ENCODE peak calls at places on chromosomes 12 and 14, in seven cellular contexts. One of them, this sample, is unnamed.

GRCh38 chr12:123849517-123849916 is 87.4 kb downstream of the DNAH10 start:
- DNase-seq in cardiac fibroblast: no peak
- DNase-seq in fibroblast of mammary gland: no peak
- DNase-seq in AG04450: no peak
- DNase-seq in dorsolateral prefrontal cortex: no peak
- DNase-seq in tibial nerve: no peak
- DNase-seq in tibial artery: no peak
- DNase-seq in this sample: no peak

GRCh38 chr12:103839103-103839502 is 1.9 kb downstream of the NT5DC3 start:
- DNase-seq in tibial nerve: no peak
- DNase-seq in fibroblast of mammary gland: no peak
- DNase-seq in tibial artery: no peak
- DNase-seq in dorsolateral prefrontal cortex: no peak
- DNase-seq in AG04450: no peak
- DNase-seq in cardiac fibroblast: peak; percentile 26
- DNase-seq in this sample: no peak

GRCh38 chr14:93369393-93370266 is 22.6 kb downstream of the COX8C start:
- DNase-seq in tibial artery: no peak
- DNase-seq in tibial nerve: no peak
- DNase-seq in AG04450: no peak
- DNase-seq in dorsolateral prefrontal cortex: no peak
- DNase-seq in cardiac fibroblast: no peak
- DNase-seq in fibroblast of mammary gland: no peak
- DNase-seq in this sample: no peak

GRCh38 chr12:52052471-52053186 is 1.4 kb downstream of the NR4A1 start:
- DNase-seq in AG04450: no peak
- DNase-seq in cardiac fibroblast: peak; percentile 74
- DNase-seq in tibial artery: no peak
- DNase-seq in dorsolateral prefrontal cortex: no peak
- DNase-seq in fibroblast of mammary gland: no peak
- DNase-seq in tibial nerve: no peak
- DNase-seq in this sample: no peak

GRCh38 chr14:86296173-86296572 is 766.2 kb downstream of the FLRT2 start:
- DNase-seq in cardiac fibroblast: peak; percentile 85
- DNase-seq in AG04450: peak; percentile 39
- DNase-seq in dorsolateral prefrontal cortex: no peak
- DNase-seq in tibial nerve: no peak
- DNase-seq in fibroblast of mammary gland: peak; percentile 5
- DNase-seq in tibial artery: no peak
- DNase-seq in this sample: peak; percentile 83

GRCh38 chr12:129753596-129753995 is 150.2 kb downstream of the TMEM132D start:
- DNase-seq in cardiac fibroblast: peak; percentile 8
- DNase-seq in AG04450: no peak
- DNase-seq in tibial nerve: no peak
- DNase-seq in dorsolateral prefrontal cortex: no peak
- DNase-seq in tibial artery: no peak
- DNase-seq in fibroblast of mammary gland: no peak
- DNase-seq in this sample: peak; percentile 28

GRCh38 chr12:62588916-62589315 is 122.3 kb downstream of the MON2 start:
- DNase-seq in dorsolateral prefrontal cortex: no peak
- DNase-seq in fibroblast of mammary gland: peak; percentile 23
- DNase-seq in tibial artery: no peak
- DNase-seq in cardiac fibroblast: no peak
- DNase-seq in AG04450: peak; percentile 4
- DNase-seq in tibial nerve: no peak
- DNase-seq in this sample: no peak

GRCh38 chr14:102419276-102419675 is 56.5 kb downstream of the TECPR2 start:
- DNase-seq in tibial artery: no peak
- DNase-seq in dorsolateral prefrontal cortex: no peak
- DNase-seq in fibroblast of mammary gland: no peak
- DNase-seq in AG04450: no peak
- DNase-seq in cardiac fibroblast: no peak
- DNase-seq in tibial nerve: no peak
- DNase-seq in this sample: no peak

GRCh38 chr12:118237908-118238307 is 102.0 kb downstream of the PEBP1 start:
- DNase-seq in cardiac fibroblast: peak; percentile 6
- DNase-seq in dorsolateral prefrontal cortex: no peak
- DNase-seq in fibroblast of mammary gland: peak; percentile 26
- DNase-seq in tibial artery: no peak
- DNase-seq in tibial nerve: no peak
- DNase-seq in AG04450: no peak
- DNase-seq in this sample: peak; percentile 3

GRCh38 chr12:26936559-26937442 is 980 bp downstream of the INTS13 start:
- DNase-seq in dorsolateral prefrontal cortex: no peak
- DNase-seq in cardiac fibroblast: no peak
- DNase-seq in AG04450: no peak
- DNase-seq in fibroblast of mammary gland: no peak
- DNase-seq in tibial artery: no peak
- DNase-seq in tibial nerve: no peak
- DNase-seq in this sample: no peak

GRCh38 chr12:18868673-18869072 is 130.8 kb downstream of the CAPZA3 start:
- DNase-seq in dorsolateral prefrontal cortex: no peak
- DNase-seq in AG04450: no peak
- DNase-seq in cardiac fibroblast: peak; percentile 60
- DNase-seq in fibroblast of mammary gland: peak; percentile 87
- DNase-seq in tibial artery: no peak
- DNase-seq in tibial nerve: no peak
- DNase-seq in this sample: no peak

GRCh38 chr12:55682087-55682796 is 25.5 kb downstream of the ITGA7 start:
- DNase-seq in dorsolateral prefrontal cortex: no peak
- DNase-seq in tibial nerve: no peak
- DNase-seq in cardiac fibroblast: no peak
- DNase-seq in tibial artery: no peak
- DNase-seq in AG04450: no peak
- DNase-seq in fibroblast of mammary gland: no peak
- DNase-seq in this sample: no peak

GRCh38 chr12:9349888-9350885 is 142.0 kb upstream of the PZP start:
- DNase-seq in dorsolateral prefrontal cortex: no peak
- DNase-seq in AG04450: no peak
- DNase-seq in cardiac fibroblast: no peak
- DNase-seq in tibial artery: no peak
- DNase-seq in tibial nerve: no peak
- DNase-seq in fibroblast of mammary gland: no peak
- DNase-seq in this sample: no peak

GRCh38 chr12:7642876-7643309 is 22.8 kb downstream of the APOBEC1 start:
- DNase-seq in AG04450: no peak
- DNase-seq in tibial artery: no peak
- DNase-seq in dorsolateral prefrontal cortex: no peak
- DNase-seq in cardiac fibroblast: peak; percentile 17
- DNase-seq in fibroblast of mammary gland: peak; percentile 34
- DNase-seq in tibial nerve: no peak
- DNase-seq in this sample: no peak

GRCh38 chr12:13000616-13000934 is 510 bp upstream of the HEBP1 start:
- DNase-seq in tibial nerve: no peak
- DNase-seq in tibial artery: no peak
- DNase-seq in dorsolateral prefrontal cortex: no peak
- DNase-seq in cardiac fibroblast: no peak
- DNase-seq in AG04450: no peak
- DNase-seq in fibroblast of mammary gland: no peak
- DNase-seq in this sample: no peak

GRCh38 chr12:7628401-7628961 is 37.2 kb downstream of the APOBEC1 start:
- DNase-seq in cardiac fibroblast: no peak
- DNase-seq in AG04450: no peak
- DNase-seq in fibroblast of mammary gland: no peak
- DNase-seq in tibial nerve: no peak
- DNase-seq in tibial artery: no peak
- DNase-seq in dorsolateral prefrontal cortex: no peak
- DNase-seq in this sample: no peak

GRCh38 chr12:65015850-65016249 is 105.3 kb downstream of the WIF1 start:
- DNase-seq in fibroblast of mammary gland: no peak
- DNase-seq in tibial nerve: no peak
- DNase-seq in AG04450: no peak
- DNase-seq in dorsolateral prefrontal cortex: no peak
- DNase-seq in tibial artery: no peak
- DNase-seq in cardiac fibroblast: no peak
- DNase-seq in this sample: no peak

GRCh38 chr14:94827711-94828505 is 58.0 kb upstream of the GSC start:
- DNase-seq in AG04450: no peak
- DNase-seq in fibroblast of mammary gland: no peak
- DNase-seq in tibial nerve: no peak
- DNase-seq in tibial artery: peak; percentile 37
- DNase-seq in cardiac fibroblast: no peak
- DNase-seq in dorsolateral prefrontal cortex: no peak
- DNase-seq in this sample: no peak

GRCh38 chr12:51839310-51839943 is 9.1 kb downstream of the FIGNL2 start:
- DNase-seq in AG04450: no peak
- DNase-seq in dorsolateral prefrontal cortex: no peak
- DNase-seq in cardiac fibroblast: no peak
- DNase-seq in tibial nerve: no peak
- DNase-seq in fibroblast of mammary gland: no peak
- DNase-seq in tibial artery: no peak
- DNase-seq in this sample: no peak

GRCh38 chr12:107243316-107243715 is 150.0 kb upstream of the CRY1 start:
- DNase-seq in fibroblast of mammary gland: no peak
- DNase-seq in tibial artery: no peak
- DNase-seq in AG04450: no peak
- DNase-seq in tibial nerve: no peak
- DNase-seq in dorsolateral prefrontal cortex: no peak
- DNase-seq in cardiac fibroblast: no peak
- DNase-seq in this sample: no peak

GRCh38 chr14:79552778-79553177 is 658.5 kb downstream of the DIO2 start:
- DNase-seq in tibial nerve: no peak
- DNase-seq in dorsolateral prefrontal cortex: no peak
- DNase-seq in AG04450: no peak
- DNase-seq in cardiac fibroblast: no peak
- DNase-seq in tibial artery: no peak
- DNase-seq in fibroblast of mammary gland: no peak
- DNase-seq in this sample: no peak

DNA sequence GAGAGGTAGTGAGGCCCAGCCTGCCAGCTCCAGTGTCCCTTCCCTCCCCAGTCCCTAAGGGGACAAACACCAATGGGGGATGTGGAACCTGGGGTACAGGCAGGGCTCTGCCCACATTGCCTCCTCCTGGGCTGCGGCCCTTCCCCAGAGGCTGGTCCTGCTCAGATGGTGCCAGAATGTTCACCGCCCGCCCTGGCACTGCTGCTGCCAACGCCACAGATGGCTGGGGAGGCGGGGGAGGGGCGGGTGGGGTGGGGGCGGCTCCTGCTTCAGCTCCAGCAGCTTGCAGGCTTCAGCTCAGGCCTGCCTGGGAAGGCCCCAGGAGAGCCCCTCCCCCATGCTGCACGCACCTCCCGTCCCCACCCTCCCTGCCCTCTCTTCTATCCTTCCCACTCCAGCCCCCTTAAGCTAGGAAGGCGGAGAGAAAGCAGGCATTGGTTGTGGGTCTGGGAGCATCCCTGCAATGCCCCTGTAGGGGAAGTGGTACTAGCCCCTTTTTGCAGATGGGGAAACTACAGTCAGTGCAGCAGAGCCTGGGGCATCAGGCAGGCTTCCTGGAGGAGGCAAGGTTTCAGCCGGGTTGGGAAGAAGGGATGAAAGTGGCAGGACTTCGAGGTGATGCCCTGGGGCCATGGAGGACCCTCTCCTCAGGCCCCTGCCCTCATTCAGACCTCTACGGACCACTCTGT is 2.0 kb upstream of the BEGAIN start:
- DNase-seq in cardiac fibroblast: no peak
- DNase-seq in tibial artery: no peak
- DNase-seq in fibroblast of mammary gland: no peak
- DNase-seq in dorsolateral prefrontal cortex: peak; percentile 44
- DNase-seq in AG04450: no peak
- DNase-seq in tibial nerve: no peak
- DNase-seq in this sample: no peak
- TF ChIP-seq CTCF in cardiac fibroblast: no peak
- TF ChIP-seq CTCF in tibial artery: no peak
- TF ChIP-seq CTCF in fibroblast of mammary gland: no peak
- TF ChIP-seq CTCF in dorsolateral prefrontal cortex: no peak
- TF ChIP-seq CTCF in AG04450: no peak
- TF ChIP-seq CTCF in tibial nerve: no peak
- TF ChIP-seq CTCF in this sample: no peak

GRCh38 chr12:4867384-4867783 is 42.3 kb upstream of the KCNA1 start:
- DNase-seq in tibial nerve: no peak
- DNase-seq in AG04450: no peak
- DNase-seq in dorsolateral prefrontal cortex: no peak
- DNase-seq in tibial artery: no peak
- DNase-seq in fibroblast of mammary gland: no peak
- DNase-seq in cardiac fibroblast: no peak
- DNase-seq in this sample: no peak
- TF ChIP-seq CTCF in tibial nerve: no peak
- TF ChIP-seq CTCF in AG04450: no peak
- TF ChIP-seq CTCF in dorsolateral prefrontal cortex: no peak
- TF ChIP-seq CTCF in tibial artery: no peak
- TF ChIP-seq CTCF in fibroblast of mammary gland: no peak
- TF ChIP-seq CTCF in cardiac fibroblast: no peak
- TF ChIP-seq CTCF in this sample: no peak

DNA sequence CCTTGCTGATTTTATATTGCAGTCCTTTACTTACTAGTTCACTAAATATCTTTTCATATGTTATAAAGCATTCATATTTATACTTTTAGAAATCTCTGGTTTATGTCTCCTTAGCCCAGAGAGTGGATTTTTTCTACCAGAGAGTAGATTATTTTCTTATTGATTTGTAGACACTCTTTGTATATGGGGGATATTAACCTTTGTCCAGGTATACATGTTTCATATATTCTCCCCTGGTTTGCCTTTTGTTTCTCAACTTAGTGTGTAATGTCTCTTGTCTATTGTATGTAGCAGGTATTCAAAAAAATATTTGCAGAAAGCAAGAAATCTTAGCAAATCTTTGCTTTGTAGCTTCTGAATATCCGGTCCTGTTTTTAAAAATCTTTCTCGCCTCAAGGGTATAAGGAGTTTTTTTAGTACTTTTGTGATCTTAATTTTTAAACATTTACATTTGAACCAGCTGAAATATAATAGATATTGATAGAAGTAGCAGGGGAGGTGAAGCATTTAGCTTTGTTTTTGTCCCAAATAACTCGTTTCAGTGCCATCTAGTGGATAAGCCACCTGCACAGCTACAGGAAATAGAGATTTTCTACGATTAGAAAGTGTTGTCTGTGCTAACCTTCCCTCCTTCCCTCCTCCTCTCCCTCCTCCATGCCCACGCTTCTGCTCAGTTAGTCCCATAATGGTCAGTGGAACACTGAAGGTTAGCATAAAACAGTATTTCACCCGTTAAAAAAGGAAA is 97.0 kb downstream of the PHETA1 start:
- DNase-seq in cardiac fibroblast: no peak
- DNase-seq in tibial nerve: no peak
- DNase-seq in AG04450: no peak
- DNase-seq in dorsolateral prefrontal cortex: no peak
- DNase-seq in tibial artery: no peak
- DNase-seq in fibroblast of mammary gland: peak; percentile 5
- DNase-seq in this sample: no peak
- TF ChIP-seq CTCF in cardiac fibroblast: peak; percentile 30
- TF ChIP-seq CTCF in tibial nerve: no peak
- TF ChIP-seq CTCF in AG04450: peak; percentile 7
- TF ChIP-seq CTCF in dorsolateral prefrontal cortex: peak; percentile 19
- TF ChIP-seq CTCF in tibial artery: no peak
- TF ChIP-seq CTCF in fibroblast of mammary gland: peak; percentile 38
- TF ChIP-seq CTCF in this sample: no peak

DNA sequence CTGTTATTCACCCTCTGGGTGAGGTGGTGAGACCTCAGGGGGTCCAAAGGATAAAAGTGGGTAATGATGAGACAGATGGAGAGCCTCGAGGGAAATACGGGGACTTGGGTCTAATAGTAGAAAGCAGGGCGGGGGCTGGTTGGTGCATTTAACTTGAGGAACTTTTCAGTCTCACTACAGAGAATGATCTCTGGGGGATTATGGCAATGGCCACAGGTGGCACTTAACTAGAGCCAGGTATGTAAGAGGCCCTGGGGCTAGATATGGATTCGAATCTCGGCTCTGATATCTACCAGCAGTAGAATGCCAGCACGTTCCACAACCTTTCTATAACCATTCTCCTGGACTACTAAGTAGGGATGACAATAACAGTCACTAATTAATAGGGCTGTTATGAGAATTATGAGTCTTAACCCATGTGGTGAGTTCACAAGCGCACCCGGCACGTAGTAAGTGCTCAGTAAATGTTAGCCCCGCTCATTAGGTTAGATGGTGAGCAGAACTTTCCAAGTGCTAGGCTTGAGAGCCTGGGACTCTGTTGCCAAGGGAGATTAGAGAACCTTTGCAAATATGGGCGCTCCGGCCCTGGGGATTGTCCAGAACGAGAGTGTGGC is 893 bp upstream of the PLXNC1 start:
- DNase-seq in fibroblast of mammary gland: no peak
- DNase-seq in tibial artery: no peak
- DNase-seq in tibial nerve: no peak
- DNase-seq in AG04450: no peak
- DNase-seq in dorsolateral prefrontal cortex: no peak
- DNase-seq in cardiac fibroblast: no peak
- DNase-seq in this sample: no peak
- TF ChIP-seq CTCF in fibroblast of mammary gland: no peak
- TF ChIP-seq CTCF in tibial artery: no peak
- TF ChIP-seq CTCF in tibial nerve: no peak
- TF ChIP-seq CTCF in AG04450: no peak
- TF ChIP-seq CTCF in dorsolateral prefrontal cortex: no peak
- TF ChIP-seq CTCF in cardiac fibroblast: no peak
- TF ChIP-seq CTCF in this sample: no peak

This sample was measured in AG04449.